ENCODE peak calls at places on chromosomes 5 and 9, in nine cellular contexts. K is fibroblast of the aortic adventitia, L is HFF-Myc, V is breast epithelium, W is fibroblast of mammary gland, M is WTC11, U is HFFc6, O is adrenal gland, N is A549. S is an unnamed sample.

GRCh38 chr5:176697929-176698520 is 50.7 kb downstream of the TSPAN17 start:
- DNase-seq in N (no peak), W (no peak), K (no peak), O (no peak), L (no peak), U (no peak), V (no peak), M (peak), S (no peak)

GRCh38 chr5:36692791-36693763 is 86.7 kb downstream of the SLC1A3 start:
- DNase-seq in U (peak), L (no peak), M (peak), N (peak), O (peak), V (peak), K (peak), W (peak), S (peak)

GRCh38 chr9:21777701-21778100 is 24.7 kb upstream of the MTAP start:
- DNase-seq in W (peak), L (peak), O (no peak), U (peak), K (peak), M (no peak), V (no peak), N (no peak), S (no peak)

GRCh38 chr5:60945760-60946253 is 802 bp downstream of the NDUFAF2 start:
- DNase-seq in K (peak), L (no peak), O (no peak), W (peak), N (peak), U (peak), V (no peak), M (no peak), S (no peak)

GRCh38 chr9:34163439-34163838 is 15.4 kb upstream of the UBAP1 start:
- DNase-seq in M (no peak), K (peak), W (peak), L (no peak), V (no peak), U (peak), N (peak), O (no peak), S (no peak)

GRCh38 chr5:23820764-23821471 is 313.5 kb downstream of the PRDM9 start:
- DNase-seq in W (peak), V (no peak), M (no peak), K (peak), L (no peak), N (peak), O (peak), U (peak), S (no peak)

GRCh38 chr9:129374651-129375050 is 196.6 kb upstream of the IER5L start:
- DNase-seq in N (no peak), U (no peak), K (no peak), L (no peak), V (no peak), O (no peak), M (no peak), W (no peak), S (no peak)

GRCh38 chr9:95509851-95510529 is 6.8 kb downstream of the PTCH1 start:
- DNase-seq in U (peak), N (no peak), W (no peak), O (peak), L (no peak), K (no peak), V (no peak), M (no peak), S (no peak)

GRCh38 chr9:91395106-91395552 is 28.5 kb downstream of the NFIL3 start:
- DNase-seq in W (peak), M (no peak), L (no peak), K (peak), V (no peak), O (no peak), U (peak), N (peak), S (no peak)

GRCh38 chr5:105924366-105924765 is 1746.4 kb downstream of the EFNA5 start:
- DNase-seq in U (no peak), O (no peak), N (no peak), W (peak), K (peak), V (no peak), L (no peak), M (no peak), S (no peak)

GRCh38 chr5:157384971-157385709 is 74.9 kb upstream of the NIPAL4 start:
- DNase-seq in M (no peak), O (peak), V (peak), U (peak), W (peak), K (peak), L (peak), N (peak), S (no peak)

GRCh38 chr9:129185402-129185801 is 7.3 kb upstream of the IER5L start:
- DNase-seq in W (no peak), O (no peak), V (no peak), M (no peak), L (no peak), N (no peak), U (no peak), K (no peak), S (no peak)

GRCh38 chr5:140116716-140117115 is 2.8 kb downstream of the PURA start:
- DNase-seq in M (no peak), U (no peak), L (no peak), N (peak), W (no peak), V (no peak), O (no peak), K (no peak), S (no peak)

GRCh38 chr5:140114341-140115185 is 654 bp downstream of the PURA start:
- DNase-seq in K (peak), U (peak), M (peak), N (peak), V (peak), O (peak), W (peak), L (no peak), S (peak)

GRCh38 chr5:140117523-140117922 is 3.6 kb downstream of the PURA start:
- DNase-seq in W (no peak), N (no peak), U (no peak), M (no peak), O (no peak), K (no peak), L (no peak), V (no peak), S (no peak)

GRCh38 chr5:140115186-140115500 is 1.2 kb downstream of the PURA start:
- DNase-seq in K (no peak), V (no peak), N (no peak), U (no peak), W (no peak), L (no peak), O (no peak), M (no peak), S (no peak)

GRCh38 chr5:140118294-140118936 is 4.5 kb downstream of the PURA start:
- DNase-seq in M (no peak), W (peak), V (no peak), U (no peak), L (no peak), O (no peak), K (no peak), N (no peak), S (no peak)
- TF ChIP-seq CTCF in M (no peak), W (no peak), V (no peak), U (no peak), L (no peak), O (no peak), K (peak), N (no peak), S (no peak)

GRCh38 chr5:167534131-167534530 is 757.3 kb upstream of the WWC1 start:
- DNase-seq in L (no peak), O (no peak), U (no peak), M (no peak), N (no peak), V (no peak), W (no peak), K (no peak), S (no peak)

GRCh38 chr5:167530548-167530947 is 760.9 kb upstream of the WWC1 start:
- DNase-seq in M (no peak), N (no peak), W (no peak), K (no peak), L (no peak), O (no peak), U (no peak), V (no peak), S (no peak)

GRCh38 chr5:167524941-167525485 is 766.4 kb upstream of the WWC1 start:
- DNase-seq in L (no peak), N (no peak), O (no peak), K (no peak), V (no peak), W (peak), U (no peak), M (no peak), S (no peak)

DNA sequence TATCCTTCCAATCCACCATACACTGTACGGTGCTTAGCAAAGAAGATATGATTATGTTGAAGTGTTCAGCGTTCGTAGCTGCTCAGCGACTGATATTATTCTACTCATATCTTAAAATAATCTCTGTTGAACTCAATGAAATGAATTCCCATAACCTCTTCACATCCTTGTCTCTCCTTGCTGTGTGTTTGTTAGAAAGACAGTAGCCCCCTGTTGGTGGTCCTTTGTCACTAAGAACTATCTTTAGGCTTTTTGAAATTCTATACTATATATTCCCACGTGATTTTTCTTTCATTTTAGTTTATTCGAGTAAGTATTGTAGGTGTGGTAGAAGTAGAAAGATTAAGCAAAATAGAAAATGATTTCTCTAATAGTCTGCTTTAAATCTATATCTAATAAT is 762.8 kb upstream of the WWC1 start:
- DNase-seq in K (no peak), M (no peak), L (no peak), U (no peak), O (no peak), W (no peak), N (no peak), V (no peak), S (no peak)
- TF ChIP-seq CTCF in K (no peak), M (no peak), L (no peak), U (no peak), O (no peak), W (no peak), N (no peak), V (no peak), S (no peak)

GRCh38 chr5:62315376-62316049 is 9.5 kb downstream of the KIF2A start:
- DNase-seq in K (peak), W (peak), U (no peak), L (no peak), O (no peak), N (no peak), M (no peak), V (no peak), S (no peak)

GRCh38 chr5:62314431-62314830 is 8.4 kb downstream of the KIF2A start:
- DNase-seq in O (no peak), M (no peak), K (no peak), N (no peak), U (no peak), W (no peak), V (no peak), L (no peak), S (no peak)

GRCh38 chr5:62310426-62311105 is 4.6 kb downstream of the KIF2A start:
- DNase-seq in L (no peak), N (no peak), K (no peak), O (no peak), W (peak), V (no peak), M (no peak), U (no peak), S (no peak)

GRCh38 chr5:62312036-62312435 is 6.0 kb downstream of the KIF2A start:
- DNase-seq in M (no peak), V (no peak), K (no peak), L (no peak), W (peak), N (no peak), U (peak), O (no peak), S (no peak)

DNA sequence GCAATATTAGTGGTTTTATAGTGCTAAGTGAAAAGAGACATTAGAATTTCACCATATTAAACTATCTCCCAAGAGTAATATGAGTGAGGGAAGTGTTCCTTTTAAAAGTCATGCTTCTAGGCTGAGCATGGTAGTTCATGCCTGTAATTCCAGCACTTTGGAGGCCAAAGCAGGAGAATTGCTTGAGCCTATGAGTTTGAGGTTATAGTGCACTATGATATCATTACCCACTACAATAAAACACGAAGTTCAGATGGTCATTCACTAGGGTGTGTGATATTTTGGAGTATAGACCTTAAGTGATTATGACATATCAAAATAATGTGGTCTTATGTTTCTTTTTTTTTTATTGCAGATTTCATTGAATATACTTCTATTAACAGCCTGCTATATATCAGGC is 6.7 kb downstream of the KIF2A start:
- DNase-seq in O (no peak), M (no peak), K (no peak), W (peak), V (no peak), U (no peak), N (no peak), L (no peak), S (no peak)
- TF ChIP-seq CTCF in O (no peak), M (no peak), K (no peak), W (no peak), V (no peak), U (no peak), N (no peak), L (no peak), S (no peak)

DNA sequence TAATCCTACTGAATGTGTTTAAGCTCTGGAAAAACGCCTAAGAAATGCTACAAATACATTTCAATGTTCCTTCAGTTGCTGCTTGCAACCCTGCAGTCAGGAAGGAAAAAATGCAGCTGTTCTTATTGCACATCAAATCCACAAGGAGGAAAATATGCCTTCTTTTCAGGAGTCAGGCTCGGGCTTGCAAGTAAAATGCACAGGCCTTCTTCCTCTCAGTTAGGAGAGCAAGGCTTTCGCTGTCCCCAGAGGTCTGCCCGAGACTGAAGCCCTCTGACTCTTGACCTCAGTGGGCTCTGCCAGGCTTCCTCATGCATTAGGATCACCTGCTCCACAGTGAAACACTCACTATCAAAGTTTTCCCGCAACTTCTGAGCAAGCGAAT is 909 bp upstream of the SHC3 start:
- DNase-seq in N (no peak), K (peak), L (no peak), U (peak), O (no peak), V (no peak), W (peak), M (no peak), S (no peak)
- TF ChIP-seq CTCF in N (no peak), K (peak), L (no peak), U (peak), O (no peak), V (no peak), W (no peak), M (no peak), S (no peak)

DNA sequence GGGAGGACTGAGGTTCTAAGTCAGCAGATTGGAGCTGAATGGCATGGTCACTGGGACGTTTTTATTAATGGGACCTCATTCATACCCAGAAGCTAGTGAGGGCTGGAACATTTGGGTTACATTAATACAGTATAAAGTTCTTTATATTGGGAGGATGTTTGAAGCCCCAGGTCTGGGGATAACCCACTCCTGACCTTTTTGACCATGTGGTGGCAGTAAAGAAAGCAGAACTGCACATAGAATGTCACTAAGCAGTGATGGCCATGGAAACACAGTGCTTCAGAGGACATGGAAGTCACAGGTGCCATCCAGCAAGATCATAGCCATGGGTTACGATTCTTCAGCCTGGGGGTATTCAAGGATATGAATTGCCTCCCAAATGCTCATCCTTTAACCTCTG is 176.0 kb downstream of the ATP10B start:
- DNase-seq in O (no peak), U (no peak), W (no peak), K (no peak), M (no peak), N (no peak), L (no peak), V (no peak), S (no peak)
- TF ChIP-seq CTCF in O (no peak), U (no peak), W (no peak), K (no peak), M (no peak), N (no peak), L (no peak), V (no peak), S (no peak)

GRCh38 chr5:72269411-72269780 is 50.6 kb downstream of the MRPS27 start:
- DNase-seq in O (no peak), W (no peak), K (no peak), L (no peak), N (no peak), U (no peak), V (no peak), M (no peak), S (no peak)
- TF ChIP-seq CTCF in O (no peak), W (no peak), K (no peak), L (no peak), N (no peak), U (peak), V (no peak), M (no peak), S (peak)

GRCh38 chr5:111857067-111857466 is 100.1 kb upstream of the NREP start:
- DNase-seq in U (no peak), L (no peak), K (no peak), V (no peak), M (no peak), O (no peak), N (no peak), W (no peak), S (no peak)
- TF ChIP-seq CTCF in U (no peak), L (no peak), K (no peak), V (no peak), M (no peak), O (no peak), N (no peak), W (no peak), S (no peak)

GRCh38 chr5:78647838-78648358 is 674 bp downstream of the LHFPL2 start:
- DNase-seq in W (peak), K (peak), O (peak), L (no peak), U (peak), M (peak), N (peak), V (peak), S (no peak)
- TF ChIP-seq CTCF in W (no peak), K (no peak), O (no peak), L (no peak), U (peak), M (no peak), N (no peak), V (no peak), S (no peak)